ENCODE peak calls at places on chromosomes 4 and X, in four cellular contexts. One of them, this sample, is unnamed.

GRCh38 chr4:54941994-54942552 is 183.3 kb downstream of the KDR start:
- DNase-seq in stimulated activated naive CD8-positive, alpha-beta T cell treated with anti-CD3 and anti-CD28 coated beads, Interleukin-15, Interleukin-2, amounts not matched to agents 100 U/mL and 50 U/mL, for 24 hours: peak
- DNase-seq in right lobe of liver: no peak
- DNase-seq in Calu3: no peak
- DNase-seq in this sample: no peak

GRCh38 chr4:148044889-148045352 is 313.0 kb downstream of the ARHGAP10 start:
- DNase-seq in stimulated activated naive CD8-positive, alpha-beta T cell treated with anti-CD3 and anti-CD28 coated beads, Interleukin-15, Interleukin-2, amounts not matched to agents 100 U/mL and 50 U/mL, for 24 hours: no peak
- DNase-seq in right lobe of liver: no peak
- DNase-seq in Calu3: no peak
- DNase-seq in this sample: no peak

GRCh38 chr4:165715989-165716388 is 157.0 kb upstream of the TLL1 start:
- DNase-seq in stimulated activated naive CD8-positive, alpha-beta T cell treated with anti-CD3 and anti-CD28 coated beads, Interleukin-15, Interleukin-2, amounts not matched to agents 100 U/mL and 50 U/mL, for 24 hours: no peak
- DNase-seq in right lobe of liver: no peak
- DNase-seq in Calu3: no peak
- DNase-seq in this sample: no peak

GRCh38 chr4:24968992-24969391 is 56.1 kb upstream of the CCDC149 start:
- DNase-seq in right lobe of liver: no peak
- DNase-seq in Calu3: no peak
- DNase-seq in stimulated activated naive CD8-positive, alpha-beta T cell treated with anti-CD3 and anti-CD28 coated beads, Interleukin-15, Interleukin-2, amounts not matched to agents 100 U/mL and 50 U/mL, for 24 hours: no peak
- DNase-seq in this sample: no peak

GRCh38 chr4:3073158-3074077 is 920 bp downstream of the HTT-AS start:
- DNase-seq in right lobe of liver: peak
- DNase-seq in Calu3: no peak
- DNase-seq in stimulated activated naive CD8-positive, alpha-beta T cell treated with anti-CD3 and anti-CD28 coated beads, Interleukin-15, Interleukin-2, amounts not matched to agents 100 U/mL and 50 U/mL, for 24 hours: peak
- DNase-seq in this sample: peak

GRCh38 chrX:76428243-76429130 is 977 bp downstream of the MAGEE1 start:
- DNase-seq in Calu3: no peak
- DNase-seq in stimulated activated naive CD8-positive, alpha-beta T cell treated with anti-CD3 and anti-CD28 coated beads, Interleukin-15, Interleukin-2, amounts not matched to agents 100 U/mL and 50 U/mL, for 24 hours: peak
- DNase-seq in right lobe of liver: peak
- DNase-seq in this sample: no peak

GRCh38 chrX:26783512-26784225 is 567.7 kb downstream of the MAGEB5 start:
- DNase-seq in right lobe of liver: no peak
- DNase-seq in stimulated activated naive CD8-positive, alpha-beta T cell treated with anti-CD3 and anti-CD28 coated beads, Interleukin-15, Interleukin-2, amounts not matched to agents 100 U/mL and 50 U/mL, for 24 hours: peak
- DNase-seq in Calu3: peak
- DNase-seq in this sample: no peak

GRCh38 chrX:154121961-154122360 is 22.1 kb upstream of the OPN1LW start:
- DNase-seq in right lobe of liver: no peak
- DNase-seq in Calu3: peak
- DNase-seq in stimulated activated naive CD8-positive, alpha-beta T cell treated with anti-CD3 and anti-CD28 coated beads, Interleukin-15, Interleukin-2, amounts not matched to agents 100 U/mL and 50 U/mL, for 24 hours: no peak
- DNase-seq in this sample: no peak

GRCh38 chr4:151014521-151015457 is at the start of gene LRBA:
- DNase-seq in Calu3: peak
- DNase-seq in stimulated activated naive CD8-positive, alpha-beta T cell treated with anti-CD3 and anti-CD28 coated beads, Interleukin-15, Interleukin-2, amounts not matched to agents 100 U/mL and 50 U/mL, for 24 hours: peak
- DNase-seq in right lobe of liver: peak
- DNase-seq in this sample: peak

GRCh38 chr4:181896609-181897008 is 346.6 kb upstream of the TENM3 start:
- DNase-seq in right lobe of liver: no peak
- DNase-seq in stimulated activated naive CD8-positive, alpha-beta T cell treated with anti-CD3 and anti-CD28 coated beads, Interleukin-15, Interleukin-2, amounts not matched to agents 100 U/mL and 50 U/mL, for 24 hours: no peak
- DNase-seq in Calu3: no peak
- DNase-seq in this sample: no peak

GRCh38 chr4:41379230-41379629 is 122.5 kb downstream of the UCHL1 start:
- DNase-seq in Calu3: no peak
- DNase-seq in right lobe of liver: no peak
- DNase-seq in stimulated activated naive CD8-positive, alpha-beta T cell treated with anti-CD3 and anti-CD28 coated beads, Interleukin-15, Interleukin-2, amounts not matched to agents 100 U/mL and 50 U/mL, for 24 hours: no peak
- DNase-seq in this sample: no peak

GRCh38 chrX:130878350-130879341 is 24.4 kb downstream of the ENOX2 start:
- DNase-seq in stimulated activated naive CD8-positive, alpha-beta T cell treated with anti-CD3 and anti-CD28 coated beads, Interleukin-15, Interleukin-2, amounts not matched to agents 100 U/mL and 50 U/mL, for 24 hours: no peak
- DNase-seq in Calu3: peak
- DNase-seq in right lobe of liver: peak
- DNase-seq in this sample: peak

GRCh38 chrX:132092439-132093065 is 35.3 kb downstream of the FRMD7 start:
- DNase-seq in stimulated activated naive CD8-positive, alpha-beta T cell treated with anti-CD3 and anti-CD28 coated beads, Interleukin-15, Interleukin-2, amounts not matched to agents 100 U/mL and 50 U/mL, for 24 hours: peak
- DNase-seq in right lobe of liver: no peak
- DNase-seq in Calu3: peak
- DNase-seq in this sample: peak

GRCh38 chr4:113435893-113436292 is 325.6 kb downstream of the CAMK2D start:
- DNase-seq in Calu3: peak
- DNase-seq in right lobe of liver: no peak
- DNase-seq in stimulated activated naive CD8-positive, alpha-beta T cell treated with anti-CD3 and anti-CD28 coated beads, Interleukin-15, Interleukin-2, amounts not matched to agents 100 U/mL and 50 U/mL, for 24 hours: no peak
- DNase-seq in this sample: no peak

GRCh38 chr4:176123710-176124407 is 58.2 kb downstream of the WDR17 start:
- DNase-seq in Calu3: peak
- DNase-seq in right lobe of liver: no peak
- DNase-seq in stimulated activated naive CD8-positive, alpha-beta T cell treated with anti-CD3 and anti-CD28 coated beads, Interleukin-15, Interleukin-2, amounts not matched to agents 100 U/mL and 50 U/mL, for 24 hours: no peak
- DNase-seq in this sample: no peak

GRCh38 chrX:81308086-81308852 is 106.4 kb downstream of the SH3BGRL start:
- DNase-seq in Calu3: no peak
- DNase-seq in stimulated activated naive CD8-positive, alpha-beta T cell treated with anti-CD3 and anti-CD28 coated beads, Interleukin-15, Interleukin-2, amounts not matched to agents 100 U/mL and 50 U/mL, for 24 hours: no peak
- DNase-seq in right lobe of liver: no peak
- DNase-seq in this sample: no peak

GRCh38 chrX:153723351-153724251 is 586 bp downstream of the BCAP31 start:
- DNase-seq in stimulated activated naive CD8-positive, alpha-beta T cell treated with anti-CD3 and anti-CD28 coated beads, Interleukin-15, Interleukin-2, amounts not matched to agents 100 U/mL and 50 U/mL, for 24 hours: peak
- DNase-seq in Calu3: peak
- DNase-seq in right lobe of liver: no peak
- DNase-seq in this sample: no peak

GRCh38 chr4:64271601-64272081 is 137.6 kb downstream of the TECRL start:
- DNase-seq in right lobe of liver: no peak
- DNase-seq in Calu3: peak
- DNase-seq in stimulated activated naive CD8-positive, alpha-beta T cell treated with anti-CD3 and anti-CD28 coated beads, Interleukin-15, Interleukin-2, amounts not matched to agents 100 U/mL and 50 U/mL, for 24 hours: no peak
- DNase-seq in this sample: no peak

GRCh38 chr4:55038176-55038890 is 87.1 kb downstream of the KDR start:
- DNase-seq in right lobe of liver: no peak
- DNase-seq in stimulated activated naive CD8-positive, alpha-beta T cell treated with anti-CD3 and anti-CD28 coated beads, Interleukin-15, Interleukin-2, amounts not matched to agents 100 U/mL and 50 U/mL, for 24 hours: no peak
- DNase-seq in Calu3: no peak
- DNase-seq in this sample: peak

GRCh38 chrX:96683997-96684338 is 674 bp upstream of the DIAPH2 start:
- DNase-seq in stimulated activated naive CD8-positive, alpha-beta T cell treated with anti-CD3 and anti-CD28 coated beads, Interleukin-15, Interleukin-2, amounts not matched to agents 100 U/mL and 50 U/mL, for 24 hours: no peak
- DNase-seq in right lobe of liver: no peak
- DNase-seq in Calu3: no peak
- DNase-seq in this sample: no peak

GRCh38 chr4:79897174-79897573 is 175.9 kb downstream of the ANTXR2 start:
- DNase-seq in Calu3: no peak
- DNase-seq in right lobe of liver: no peak
- DNase-seq in stimulated activated naive CD8-positive, alpha-beta T cell treated with anti-CD3 and anti-CD28 coated beads, Interleukin-15, Interleukin-2, amounts not matched to agents 100 U/mL and 50 U/mL, for 24 hours: no peak
- DNase-seq in this sample: no peak

GRCh38 chr4:6011686-6012085 is 6.5 kb downstream of the C4orf50 start:
- DNase-seq in right lobe of liver: peak
- DNase-seq in Calu3: peak
- DNase-seq in stimulated activated naive CD8-positive, alpha-beta T cell treated with anti-CD3 and anti-CD28 coated beads, Interleukin-15, Interleukin-2, amounts not matched to agents 100 U/mL and 50 U/mL, for 24 hours: no peak
- DNase-seq in this sample: no peak

GRCh38 chr4:187176261-187176910 is 452.7 kb upstream of the FAT1 start:
- DNase-seq in stimulated activated naive CD8-positive, alpha-beta T cell treated with anti-CD3 and anti-CD28 coated beads, Interleukin-15, Interleukin-2, amounts not matched to agents 100 U/mL and 50 U/mL, for 24 hours: no peak
- DNase-seq in right lobe of liver: no peak
- DNase-seq in Calu3: no peak
- DNase-seq in this sample: no peak

GRCh38 chrX:13287816-13288215 is 32.0 kb downstream of the ATXN3L start:
- DNase-seq in Calu3: no peak
- DNase-seq in stimulated activated naive CD8-positive, alpha-beta T cell treated with anti-CD3 and anti-CD28 coated beads, Interleukin-15, Interleukin-2, amounts not matched to agents 100 U/mL and 50 U/mL, for 24 hours: no peak
- DNase-seq in right lobe of liver: no peak
- DNase-seq in this sample: no peak

GRCh38 chr4:1752284-1753041 is 31.1 kb downstream of the TACC3 start:
- DNase-seq in stimulated activated naive CD8-positive, alpha-beta T cell treated with anti-CD3 and anti-CD28 coated beads, Interleukin-15, Interleukin-2, amounts not matched to agents 100 U/mL and 50 U/mL, for 24 hours: peak
- DNase-seq in Calu3: peak
- DNase-seq in right lobe of liver: no peak
- DNase-seq in this sample: no peak

GRCh38 chrX:70508296-70508911 is 63.8 kb downstream of the DLG3 start:
- DNase-seq in stimulated activated naive CD8-positive, alpha-beta T cell treated with anti-CD3 and anti-CD28 coated beads, Interleukin-15, Interleukin-2, amounts not matched to agents 100 U/mL and 50 U/mL, for 24 hours: peak
- DNase-seq in right lobe of liver: no peak
- DNase-seq in Calu3: peak
- DNase-seq in this sample: no peak

GRCh38 chrX:106906361-106906760 is 3.2 kb upstream of the RIPPLY1 start:
- DNase-seq in Calu3: peak
- DNase-seq in right lobe of liver: no peak
- DNase-seq in stimulated activated naive CD8-positive, alpha-beta T cell treated with anti-CD3 and anti-CD28 coated beads, Interleukin-15, Interleukin-2, amounts not matched to agents 100 U/mL and 50 U/mL, for 24 hours: no peak
- DNase-seq in this sample: no peak

This sample was measured in tibial artery.